ENCODE peak calls at places on chromosome 7, in nine cellular contexts. Q is left colon; W is HT-29; L is hypothalamus; O is fibroblast of lung; Z is midbrain; P is foreskin fibroblast; F is stimulated activated CD8-positive, alpha-beta memory T cell treated with anti-CD3 and anti-CD28 coated beads, Interleukin-12 subunit alpha, Interleukin-12 subunit beta, amount 100 ng/mL, for 4 hours; E is fibroblast of the aortic adventitia. Y is an unnamed sample.

GRCh38 chr7:133386204-133386603 is 133.3 kb downstream of the EXOC4 start:
- DNase-seq in Q (no peak), W (no peak), L (no peak), O (no peak), Z (no peak), P (no peak), F (no peak), E (no peak), Y (no peak)

GRCh38 chr7:64101126-64101942 is 56.1 kb downstream of the ZNF727 start:
- DNase-seq in Q (no peak), W (no peak), L (no peak), O (no peak), Z (no peak), P (no peak), F (no peak), E (no peak), Y (no peak)

GRCh38 chr7:44093102-44093641 is 10.8 kb upstream of the POLM start:
- DNase-seq in Q (no peak), W (no peak), L (no peak), O (no peak), Z (no peak), P (no peak), F (no peak), E (no peak), Y (no peak)

GRCh38 chr7:138556771-138557484 is 96.9 kb downstream of the TRIM24 start:
- DNase-seq in Q (no peak), W (no peak), L (no peak), O (peak; percentile 13), Z (no peak), P (no peak), F (no peak), E (peak; percentile 12), Y (no peak)

GRCh38 chr7:4015371-4015770 is 666.7 kb upstream of the FOXK1 start:
- DNase-seq in Q (no peak), W (no peak), L (no peak), O (no peak), Z (no peak), P (no peak), F (no peak), E (no peak), Y (peak; percentile 10)

GRCh38 chr7:16753932-16754571 is 497 bp downstream of the TSPAN13 start:
- DNase-seq in Q (no peak), W (peak; percentile 66), L (peak; percentile 15), O (peak; percentile 8), Z (peak; percentile 17), P (no peak), F (no peak), E (no peak), Y (no peak)

GRCh38 chr7:106773228-106773627 is 91.9 kb upstream of the PIK3CG start:
- DNase-seq in Q (no peak), W (peak; percentile 54), L (no peak), O (no peak), Z (no peak), P (no peak), F (no peak), E (no peak), Y (no peak)

GRCh38 chr7:16905300-16906044 is 23.7 kb upstream of the AGR3 start:
- DNase-seq in Q (no peak), W (peak; percentile 76), L (no peak), O (peak; percentile 68), Z (no peak), P (no peak), F (no peak), E (peak; percentile 13), Y (no peak)

GRCh38 chr7:101162551-101163280 is 2.7 kb downstream of the VGF start:
- DNase-seq in Q (no peak), W (peak; percentile 67), L (no peak), O (peak; percentile 55), Z (no peak), P (peak; percentile 71), F (no peak), E (no peak), Y (no peak)

GRCh38 chr7:82291931-82292330 is 151.6 kb downstream of the CACNA2D1 start:
- DNase-seq in Q (no peak), W (peak; percentile 36), L (no peak), O (no peak), Z (no peak), P (no peak), F (no peak), E (no peak), Y (no peak)

GRCh38 chr7:85343484-85343883 is 156.6 kb upstream of the SEMA3D start:
- DNase-seq in Q (no peak), W (no peak), L (no peak), O (no peak), Z (no peak), P (no peak), F (no peak), E (no peak), Y (no peak)

GRCh38 chr7:105289704-105290103 is 99.0 kb downstream of the SRPK2 start:
- DNase-seq in Q (no peak), W (no peak), L (no peak), O (no peak), Z (no peak), P (no peak), F (no peak), E (no peak), Y (no peak)

GRCh38 chr7:103989200-103989784 is at the start of gene RELN:
- DNase-seq in Q (no peak), W (no peak), L (no peak), O (peak; percentile 33), Z (no peak), P (no peak), F (no peak), E (peak; percentile 22), Y (no peak)

GRCh38 chr7:81181066-81181465 is 262.2 kb upstream of the SEMA3C start:
- DNase-seq in Q (no peak), W (no peak), L (no peak), O (no peak), Z (no peak), P (no peak), F (no peak), E (no peak), Y (no peak)

GRCh38 chr7:91784469-91784868 is 96.0 kb downstream of the MTERF1 start:
- DNase-seq in Q (no peak), W (peak; percentile 48), L (no peak), O (peak; percentile 80), Z (no peak), P (peak; percentile 33), F (no peak), E (peak; percentile 86), Y (no peak)

GRCh38 chr7:151769189-151769821 is 107.6 kb downstream of the PRKAG2 start:
- DNase-seq in Q (no peak), W (no peak), L (no peak), O (no peak), Z (no peak), P (no peak), F (peak; percentile 13), E (no peak), Y (no peak)

GRCh38 chr7:120951826-120952225 is 1.2 kb downstream of the ING3 start:
- DNase-seq in Q (no peak), W (peak; percentile 23), L (no peak), O (no peak), Z (no peak), P (no peak), F (no peak), E (no peak), Y (no peak)

GRCh38 chr7:7820939-7821338 is 102.5 kb upstream of the RPA3 start:
- DNase-seq in Q (no peak), W (no peak), L (no peak), O (no peak), Z (no peak), P (no peak), F (no peak), E (no peak), Y (no peak)

GRCh38 chr7:26549281-26549943 is 257.8 kb downstream of the SNX10 start:
- DNase-seq in Q (no peak), W (no peak), L (no peak), O (no peak), Z (no peak), P (no peak), F (no peak), E (no peak), Y (no peak)

GRCh38 chr7:36670585-36671431 is 53.5 kb downstream of the AOAH start:
- DNase-seq in Q (peak; percentile 52), W (peak; percentile 89), L (peak; percentile 14), O (peak; percentile 68), Z (peak; percentile 71), P (peak; percentile 34), F (peak; percentile 31), E (peak; percentile 78), Y (peak; percentile 70)

GRCh38 chr7:92797693-92798092 is 38.7 kb downstream of the CDK6 start:
- DNase-seq in Q (no peak), W (no peak), L (no peak), O (no peak), Z (no peak), P (no peak), F (no peak), E (peak; percentile 39), Y (no peak)

GRCh38 chr7:102985176-102985783 is 72.5 kb downstream of the LRRC17 start:
- DNase-seq in Q (no peak), W (no peak), L (no peak), O (peak; percentile 24), Z (no peak), P (peak; percentile 24), F (no peak), E (peak; percentile 89), Y (no peak)

GRCh38 chr7:140349172-140349771 is 49.1 kb downstream of the SLC37A3 start:
- DNase-seq in Q (no peak), W (no peak), L (peak; percentile 4), O (no peak), Z (peak; percentile 38), P (no peak), F (no peak), E (peak; percentile 69), Y (no peak)

GRCh38 chr7:45687185-45687560 is 113.0 kb downstream of the ADCY1 start:
- DNase-seq in Q (no peak), W (no peak), L (no peak), O (no peak), Z (no peak), P (no peak), F (no peak), E (no peak), Y (no peak)

GRCh38 chr7:44914992-44915607 is 29.8 kb upstream of the PURB start:
- DNase-seq in Q (no peak), W (no peak), L (no peak), O (no peak), Z (no peak), P (no peak), F (peak; percentile 30), E (no peak), Y (no peak)

GRCh38 chr7:22627136-22627535 is 99.9 kb upstream of the IL6 start:
- DNase-seq in Q (no peak), W (no peak), L (no peak), O (no peak), Z (no peak), P (no peak), F (no peak), E (peak; percentile 97), Y (no peak)

GRCh38 chr7:34463830-34464229 is 194.2 kb upstream of the NPSR1 start:
- DNase-seq in Q (no peak), W (no peak), L (no peak), O (no peak), Z (no peak), P (no peak), F (no peak), E (no peak), Y (no peak)

GRCh38 chr7:30799206-30799975 is 28.2 kb downstream of the MINDY4 start:
- DNase-seq in Q (no peak), W (no peak), L (no peak), O (peak; percentile 89), Z (no peak), P (peak; percentile 99), F (no peak), E (peak; percentile 95), Y (no peak)

GRCh38 chr7:94245500-94245899 is 149.2 kb upstream of the COL1A2 start:
- DNase-seq in Q (no peak), W (no peak), L (no peak), O (no peak), Z (no peak), P (no peak), F (no peak), E (no peak), Y (no peak)

GRCh38 chr7:131649003-131649541 is 92.6 kb upstream of the PODXL start:
- DNase-seq in Q (no peak), W (no peak), L (no peak), O (no peak), Z (no peak), P (no peak), F (no peak), E (peak; percentile 33), Y (no peak)

GRCh38 chr7:151599401-151600227 is 79.9 kb upstream of the RHEB start:
- DNase-seq in Q (no peak), W (no peak), L (no peak), O (peak; percentile 92), Z (no peak), P (peak; percentile 92), F (no peak), E (peak; percentile 94), Y (peak; percentile 45)

Y was measured in ureter.